ENCODE peak calls at places on chromosomes 1 and 21, in four cellular contexts. V, N, E and L are unnamed samples.

GRCh38 chr1:3787347-3787710 is 9.0 kb downstream of the LRRC47 start:
- DNase-seq in V (no peak), E (no peak), N (no peak), L (no peak)

GRCh38 chr1:114718661-114719423 is 2.3 kb upstream of the NRAS start:
- DNase-seq in E (peak), N (no peak), V (peak), L (no peak)

GRCh38 chr21:45365608-45366241 is 39.2 kb upstream of the COL18A1 start:
- DNase-seq in E (peak), N (no peak), V (peak), L (no peak)

GRCh38 chr21:25986928-25987327 is 183.6 kb downstream of the APP start:
- DNase-seq in N (no peak), E (no peak), V (no peak), L (no peak)

GRCh38 chr1:202501281-202501680 is 152.8 kb downstream of the PPP1R12B start:
- DNase-seq in V (peak), E (peak), N (no peak), L (no peak)

GRCh38 chr1:55209247-55209646 is 5.9 kb downstream of the USP24 start:
- DNase-seq in N (no peak), E (no peak), V (peak), L (no peak)

GRCh38 chr1:19377812-19378718 is 65.9 kb downstream of the SLC66A1 start:
- DNase-seq in V (peak), N (no peak), E (no peak), L (no peak)

GRCh38 chr1:87765686-87766085 is 437.0 kb downstream of the LMO4 start:
- DNase-seq in E (peak), V (no peak), N (no peak), L (peak)

GRCh38 chr1:199774433-199775089 is 252.9 kb upstream of the NR5A2 start:
- DNase-seq in V (peak), N (no peak), E (peak), L (no peak)

GRCh38 chr1:210500831-210501230 is 172.1 kb downstream of the HHAT start:
- DNase-seq in N (no peak), E (no peak), V (no peak), L (no peak)

GRCh38 chr1:53543130-53543770 is 84.1 kb downstream of the DMRTB1 start:
- DNase-seq in E (peak), V (no peak), N (no peak), L (no peak)

GRCh38 chr1:12285496-12286143 is 55.8 kb downstream of the VPS13D start:
- DNase-seq in V (peak), N (no peak), E (no peak), L (no peak)

GRCh38 chr1:107277022-107277421 is 136.2 kb downstream of the NTNG1 start:
- DNase-seq in N (no peak), E (peak), V (peak), L (peak)

GRCh38 chr1:230867903-230868735 is at the start of gene C1orf198:
- DNase-seq in V (no peak), E (peak), N (peak), L (no peak)

GRCh38 chr1:61442456-61443013 is 282.4 kb downstream of the TM2D1 start:
- DNase-seq in N (no peak), E (no peak), V (no peak), L (no peak)

GRCh38 chr1:203559523-203559922 is 65.6 kb downstream of the OPTC start:
- DNase-seq in N (no peak), V (peak), E (peak), L (no peak)

GRCh38 chr1:78527706-78528105 is 36.9 kb downstream of the PTGFR start:
- DNase-seq in N (no peak), V (peak), E (no peak), L (no peak)

GRCh38 chr1:10189659-10190058 is 20.7 kb upstream of the KIF1B start:
- DNase-seq in N (no peak), V (no peak), E (no peak), L (no peak)

GRCh38 chr21:38439957-38440356 is 58.3 kb downstream of the ERG start:
- DNase-seq in N (no peak), E (no peak), V (no peak), L (no peak)

GRCh38 chr1:8873506-8874229 is 4.8 kb downstream of the ENO1 start:
- DNase-seq in V (peak), N (no peak), E (peak), L (peak)

GRCh38 chr1:227155688-227156087 is 162.6 kb downstream of the CDC42BPA start:
- DNase-seq in V (no peak), N (no peak), E (no peak), L (no peak)

GRCh38 chr1:30846587-30846986 is 62.0 kb downstream of the SDC3 start:
- DNase-seq in V (no peak), E (no peak), N (no peak), L (no peak)

GRCh38 chr1:167706931-167707877 is 14.6 kb upstream of the MPZL1 start:
- DNase-seq in V (no peak), N (no peak), E (no peak), L (no peak)

GRCh38 chr1:171849245-171849898 is 8.1 kb downstream of the DNM3 start:
- DNase-seq in V (no peak), E (no peak), N (no peak), L (no peak)

GRCh38 chr1:26972821-26973220 is 12.6 kb upstream of the KDF1 start:
- DNase-seq in V (no peak), N (no peak), E (no peak), L (no peak)

GRCh38 chr1:12142891-12143630 is 23.7 kb upstream of the TNFRSF1B start:
- DNase-seq in V (no peak), N (no peak), E (no peak), L (no peak)

GRCh38 chr1:185328204-185328728 is 11.2 kb upstream of the IVNS1ABP start:
- DNase-seq in V (no peak), N (no peak), E (no peak), L (no peak)

GRCh38 chr1:24267003-24267402 is 52.2 kb upstream of the GRHL3 start:
- DNase-seq in E (no peak), N (no peak), V (no peak), L (no peak)

GRCh38 chr1:208820600-208821232 is 576.5 kb upstream of the PLXNA2 start:
- DNase-seq in E (no peak), N (no peak), V (no peak), L (no peak)

GRCh38 chr1:117095237-117095636 is 26.3 kb downstream of the TRIM45 start:
- DNase-seq in N (no peak), E (peak), V (peak), L (no peak)